ENCODE peak calls at places on chromosomes 6 and 20, in ten cellular contexts. One of them, this sample, is unnamed.
A peak's percentile ranks its signal among the peaks of the same experiment; 100 is the strongest.

GRCh38 chr6:68094070-68094469 is 541.0 kb upstream of the ADGRB3 start:
- DNase-seq in naive thymus-derived CD4-positive, alpha-beta T cell: no peak
- DNase-seq in fibroblast of lung: no peak
- DNase-seq in BJ: no peak
- DNase-seq in GM23248: no peak
- DNase-seq in ovary: no peak
- DNase-seq in GM12878: peak; percentile 45
- DNase-seq in neuronal stem cell: no peak
- DNase-seq in vagina: no peak
- DNase-seq in tibial artery: no peak
- DNase-seq in this sample: no peak

GRCh38 chr20:64131406-64131805 is 24.0 kb upstream of the NPBWR2 start:
- DNase-seq in naive thymus-derived CD4-positive, alpha-beta T cell: no peak
- DNase-seq in fibroblast of lung: no peak
- DNase-seq in BJ: no peak
- DNase-seq in GM23248: peak; percentile 27
- DNase-seq in ovary: no peak
- DNase-seq in GM12878: no peak
- DNase-seq in neuronal stem cell: no peak
- DNase-seq in vagina: no peak
- DNase-seq in tibial artery: peak; percentile 10
- DNase-seq in this sample: no peak

GRCh38 chr6:137927777-137928218 is 60.7 kb downstream of the TNFAIP3 start:
- DNase-seq in naive thymus-derived CD4-positive, alpha-beta T cell: peak; percentile 65
- DNase-seq in fibroblast of lung: peak; percentile 60
- DNase-seq in BJ: no peak
- DNase-seq in GM23248: no peak
- DNase-seq in ovary: no peak
- DNase-seq in GM12878: peak; percentile 99
- DNase-seq in neuronal stem cell: no peak
- DNase-seq in vagina: no peak
- DNase-seq in tibial artery: no peak
- DNase-seq in this sample: no peak

GRCh38 chr6:44649365-44650025 is 262.0 kb downstream of the CDC5L start:
- DNase-seq in naive thymus-derived CD4-positive, alpha-beta T cell: no peak
- DNase-seq in fibroblast of lung: peak; percentile 84
- DNase-seq in BJ: no peak
- DNase-seq in GM23248: peak; percentile 76
- DNase-seq in ovary: no peak
- DNase-seq in GM12878: no peak
- DNase-seq in neuronal stem cell: no peak
- DNase-seq in vagina: no peak
- DNase-seq in tibial artery: no peak
- DNase-seq in this sample: no peak

GRCh38 chr6:122042851-122043250 is 356.6 kb upstream of the HSF2 start:
- DNase-seq in naive thymus-derived CD4-positive, alpha-beta T cell: no peak
- DNase-seq in fibroblast of lung: peak; percentile 39
- DNase-seq in BJ: no peak
- DNase-seq in GM23248: peak; percentile 31
- DNase-seq in ovary: peak; percentile 48
- DNase-seq in GM12878: no peak
- DNase-seq in neuronal stem cell: no peak
- DNase-seq in vagina: no peak
- DNase-seq in tibial artery: no peak
- DNase-seq in this sample: no peak

GRCh38 chr6:170052991-170053821 is 237.7 kb downstream of the DLL1 start:
- DNase-seq in naive thymus-derived CD4-positive, alpha-beta T cell: no peak
- DNase-seq in fibroblast of lung: no peak
- DNase-seq in BJ: no peak
- DNase-seq in GM23248: no peak
- DNase-seq in ovary: peak; percentile 14
- DNase-seq in GM12878: no peak
- DNase-seq in neuronal stem cell: no peak
- DNase-seq in vagina: no peak
- DNase-seq in tibial artery: peak; percentile 39
- DNase-seq in this sample: no peak

GRCh38 chr6:159075506-159076100 is 30.8 kb upstream of the TAGAP start:
- DNase-seq in naive thymus-derived CD4-positive, alpha-beta T cell: no peak
- DNase-seq in fibroblast of lung: no peak
- DNase-seq in BJ: no peak
- DNase-seq in GM23248: no peak
- DNase-seq in ovary: no peak
- DNase-seq in GM12878: no peak
- DNase-seq in neuronal stem cell: no peak
- DNase-seq in vagina: no peak
- DNase-seq in tibial artery: no peak
- DNase-seq in this sample: no peak

GRCh38 chr20:63553251-63553932 is 567 bp upstream of the FNDC11 start:
- DNase-seq in naive thymus-derived CD4-positive, alpha-beta T cell: peak; percentile 88
- DNase-seq in fibroblast of lung: peak; percentile 56
- DNase-seq in BJ: no peak
- DNase-seq in GM23248: peak; percentile 88
- DNase-seq in ovary: peak; percentile 85
- DNase-seq in GM12878: peak; percentile 35
- DNase-seq in neuronal stem cell: peak; percentile 92
- DNase-seq in vagina: no peak
- DNase-seq in tibial artery: peak; percentile 85
- DNase-seq in this sample: peak; percentile 80

GRCh38 chr6:149138093-149138492 is 179.4 kb upstream of the TAB2 start:
- DNase-seq in naive thymus-derived CD4-positive, alpha-beta T cell: no peak
- DNase-seq in fibroblast of lung: no peak
- DNase-seq in BJ: no peak
- DNase-seq in GM23248: no peak
- DNase-seq in ovary: no peak
- DNase-seq in GM12878: no peak
- DNase-seq in neuronal stem cell: no peak
- DNase-seq in vagina: no peak
- DNase-seq in tibial artery: no peak
- DNase-seq in this sample: no peak

GRCh38 chr20:38110525-38111178 is 54.4 kb downstream of the TGM2 start:
- DNase-seq in naive thymus-derived CD4-positive, alpha-beta T cell: no peak
- DNase-seq in fibroblast of lung: no peak
- DNase-seq in BJ: no peak
- DNase-seq in GM23248: no peak
- DNase-seq in ovary: no peak
- DNase-seq in GM12878: no peak
- DNase-seq in neuronal stem cell: no peak
- DNase-seq in vagina: no peak
- DNase-seq in tibial artery: no peak
- DNase-seq in this sample: peak; percentile 55

GRCh38 chr6:141105481-141105880 is 1027.2 kb upstream of the GJE1 start:
- DNase-seq in naive thymus-derived CD4-positive, alpha-beta T cell: no peak
- DNase-seq in fibroblast of lung: peak; percentile 96
- DNase-seq in BJ: no peak
- DNase-seq in GM23248: peak; percentile 27
- DNase-seq in ovary: no peak
- DNase-seq in GM12878: no peak
- DNase-seq in neuronal stem cell: peak; percentile 89
- DNase-seq in vagina: no peak
- DNase-seq in tibial artery: no peak
- DNase-seq in this sample: no peak

GRCh38 chr6:114576330-114576729 is 233.5 kb upstream of the HS3ST5 start:
- DNase-seq in naive thymus-derived CD4-positive, alpha-beta T cell: no peak
- DNase-seq in fibroblast of lung: no peak
- DNase-seq in BJ: no peak
- DNase-seq in GM23248: no peak
- DNase-seq in ovary: no peak
- DNase-seq in GM12878: no peak
- DNase-seq in neuronal stem cell: no peak
- DNase-seq in vagina: no peak
- DNase-seq in tibial artery: no peak
- DNase-seq in this sample: no peak

GRCh38 chr6:167956983-167957492 is 40.4 kb upstream of the KIF25 start:
- DNase-seq in naive thymus-derived CD4-positive, alpha-beta T cell: no peak
- DNase-seq in fibroblast of lung: peak; percentile 25
- DNase-seq in BJ: no peak
- DNase-seq in GM23248: peak; percentile 4
- DNase-seq in ovary: no peak
- DNase-seq in GM12878: no peak
- DNase-seq in neuronal stem cell: no peak
- DNase-seq in vagina: no peak
- DNase-seq in tibial artery: no peak
- DNase-seq in this sample: no peak

GRCh38 chr6:124928831-124929230 is 33.4 kb upstream of the RNF217 start:
- DNase-seq in naive thymus-derived CD4-positive, alpha-beta T cell: no peak
- DNase-seq in fibroblast of lung: peak; percentile 70
- DNase-seq in BJ: no peak
- DNase-seq in GM23248: no peak
- DNase-seq in ovary: no peak
- DNase-seq in GM12878: no peak
- DNase-seq in neuronal stem cell: no peak
- DNase-seq in vagina: no peak
- DNase-seq in tibial artery: no peak
- DNase-seq in this sample: no peak
- H3K4me3 ChIP-seq in naive thymus-derived CD4-positive, alpha-beta T cell: no peak overlapping the region
- H3K4me3 ChIP-seq in fibroblast of lung: no peak overlapping the region
- H3K4me3 ChIP-seq in BJ: no peak overlapping the region
- H3K4me3 ChIP-seq in GM23248: no peak overlapping the region
- H3K4me3 ChIP-seq in ovary: no peak overlapping the region
- H3K4me3 ChIP-seq in GM12878: no peak overlapping the region
- H3K4me3 ChIP-seq in neuronal stem cell: no peak overlapping the region
- H3K4me3 ChIP-seq in vagina: no peak overlapping the region
- H3K4me3 ChIP-seq in tibial artery: no peak overlapping the region
- H3K4me3 ChIP-seq in this sample: no peak overlapping the region

GRCh38 chr20:25481235-25481917 is 73.9 kb downstream of the GINS1 start:
- DNase-seq in naive thymus-derived CD4-positive, alpha-beta T cell: no peak
- DNase-seq in fibroblast of lung: no peak
- DNase-seq in BJ: no peak
- DNase-seq in GM23248: no peak
- DNase-seq in ovary: peak; percentile 13
- DNase-seq in GM12878: no peak
- DNase-seq in neuronal stem cell: no peak
- DNase-seq in vagina: no peak
- DNase-seq in tibial artery: no peak
- DNase-seq in this sample: no peak

GRCh38 chr20:25480797-25481196 is 73.3 kb downstream of the GINS1 start:
- DNase-seq in naive thymus-derived CD4-positive, alpha-beta T cell: no peak
- DNase-seq in fibroblast of lung: no peak
- DNase-seq in BJ: no peak
- DNase-seq in GM23248: no peak
- DNase-seq in ovary: peak; percentile 12
- DNase-seq in GM12878: no peak
- DNase-seq in neuronal stem cell: no peak
- DNase-seq in vagina: no peak
- DNase-seq in tibial artery: no peak
- DNase-seq in this sample: no peak

GRCh38 chr20:25478889-25479568 is 71.6 kb downstream of the GINS1 start:
- DNase-seq in naive thymus-derived CD4-positive, alpha-beta T cell: no peak
- DNase-seq in fibroblast of lung: no peak
- DNase-seq in BJ: no peak
- DNase-seq in GM23248: no peak
- DNase-seq in ovary: peak; percentile 9
- DNase-seq in GM12878: no peak
- DNase-seq in neuronal stem cell: no peak
- DNase-seq in vagina: no peak
- DNase-seq in tibial artery: no peak
- DNase-seq in this sample: no peak

GRCh38 chr20:25480156-25480555 is 72.7 kb downstream of the GINS1 start:
- DNase-seq in naive thymus-derived CD4-positive, alpha-beta T cell: no peak
- DNase-seq in fibroblast of lung: no peak
- DNase-seq in BJ: no peak
- DNase-seq in GM23248: no peak
- DNase-seq in ovary: no peak
- DNase-seq in GM12878: no peak
- DNase-seq in neuronal stem cell: no peak
- DNase-seq in vagina: no peak
- DNase-seq in tibial artery: no peak
- DNase-seq in this sample: no peak

DNA sequence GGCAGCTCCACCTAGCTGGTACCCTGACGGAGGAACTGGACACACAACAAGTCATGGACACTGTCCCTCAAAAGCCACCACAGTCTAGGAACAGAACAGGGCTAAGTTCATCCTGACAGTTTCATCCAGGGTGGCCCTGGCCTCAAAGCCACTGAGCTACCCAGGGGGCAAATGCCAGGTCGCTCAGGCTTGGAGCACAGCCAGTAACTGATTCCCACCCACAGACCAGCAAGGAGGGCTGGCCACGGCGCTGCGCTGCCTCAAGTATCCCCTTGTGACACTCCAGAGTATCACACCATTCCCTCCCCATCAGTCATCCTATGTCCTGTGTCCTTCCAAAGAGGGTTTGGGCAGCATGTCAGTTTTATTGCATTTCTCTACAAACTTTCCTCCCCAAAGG is 72.2 kb downstream of the GINS1 start:
- DNase-seq in naive thymus-derived CD4-positive, alpha-beta T cell: no peak
- DNase-seq in fibroblast of lung: no peak
- DNase-seq in BJ: no peak
- DNase-seq in GM23248: no peak
- DNase-seq in ovary: peak; percentile 17
- DNase-seq in GM12878: no peak
- DNase-seq in neuronal stem cell: no peak
- DNase-seq in vagina: no peak
- DNase-seq in tibial artery: no peak
- DNase-seq in this sample: no peak
- H3K36me3 ChIP-seq in naive thymus-derived CD4-positive, alpha-beta T cell: no peaks in the 10 kb centered on the region
- H3K36me3 ChIP-seq in fibroblast of lung: peaks cover 3% of the 10 kb centered on the region
- H3K36me3 ChIP-seq in BJ: peaks cover 18% of the 10 kb centered on the region
- H3K36me3 ChIP-seq in GM23248: no peaks in the 10 kb centered on the region
- H3K36me3 ChIP-seq in ovary: no peaks in the 10 kb centered on the region
- H3K36me3 ChIP-seq in GM12878: no peaks in the 10 kb centered on the region
- H3K36me3 ChIP-seq in neuronal stem cell: peaks cover 89% of the 10 kb centered on the region
- H3K36me3 ChIP-seq in vagina: peaks cover 9% of the 10 kb centered on the region
- H3K36me3 ChIP-seq in tibial artery: peaks cover 67% of the 10 kb centered on the region
- H3K36me3 ChIP-seq in this sample: peaks cover 3% of the 10 kb centered on the region

GRCh38 chr20:44208770-44209169 is 1.8 kb downstream of the OSER1 start:
- DNase-seq in naive thymus-derived CD4-positive, alpha-beta T cell: no peak
- DNase-seq in fibroblast of lung: peak; percentile 46
- DNase-seq in BJ: no peak
- DNase-seq in GM23248: peak; percentile 61
- DNase-seq in ovary: no peak
- DNase-seq in GM12878: no peak
- DNase-seq in neuronal stem cell: no peak
- DNase-seq in vagina: no peak
- DNase-seq in tibial artery: no peak
- DNase-seq in this sample: no peak
- H3K4me3 ChIP-seq in naive thymus-derived CD4-positive, alpha-beta T cell: no peak overlapping the region
- H3K4me3 ChIP-seq in fibroblast of lung: peak overlapping the region; percentile 86
- H3K4me3 ChIP-seq in BJ: peak overlapping the region; percentile 86
- H3K4me3 ChIP-seq in GM23248: peak overlapping the region; percentile 97
- H3K4me3 ChIP-seq in ovary: peak overlapping the region; percentile 70
- H3K4me3 ChIP-seq in GM12878: peak overlapping the region; percentile 98
- H3K4me3 ChIP-seq in neuronal stem cell: peak overlapping the region; percentile 76
- H3K4me3 ChIP-seq in vagina: peak overlapping the region; percentile 69
- H3K4me3 ChIP-seq in tibial artery: peak overlapping the region; percentile 78
- H3K4me3 ChIP-seq in this sample: peak overlapping the region; percentile 97

DNA sequence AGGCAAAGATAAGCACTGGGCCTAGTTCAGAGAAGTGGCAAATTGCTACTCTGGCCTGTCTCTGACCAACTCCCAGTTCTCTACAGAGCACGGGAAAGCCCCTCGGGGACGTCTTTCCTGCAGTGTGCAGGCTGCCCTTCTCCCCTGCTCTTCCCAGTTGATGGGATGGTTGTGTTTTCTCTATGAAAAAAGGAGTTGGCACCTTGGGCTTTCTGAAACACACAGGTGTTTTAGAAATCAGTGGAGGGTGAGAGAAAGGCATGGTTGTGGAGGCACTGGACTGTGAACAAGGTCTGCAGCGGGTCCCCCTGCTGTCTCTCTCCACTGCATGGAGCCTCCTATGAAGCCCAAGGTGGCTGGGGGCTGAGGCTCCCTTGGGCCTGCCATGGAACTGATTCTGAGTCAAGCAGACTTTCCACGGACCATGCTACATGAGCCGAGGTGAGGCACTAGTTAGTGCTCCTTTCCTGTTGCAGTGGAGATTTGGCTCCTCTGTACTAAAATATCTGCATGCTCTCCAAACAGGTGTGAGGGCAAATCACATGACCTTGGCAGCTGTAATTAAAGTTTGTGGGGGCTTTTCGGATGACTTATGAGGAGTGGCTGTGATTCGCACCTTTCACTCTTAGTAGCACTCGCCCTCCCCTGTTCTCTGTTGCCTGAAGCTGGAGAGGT is 16.3 kb downstream of the GTSF1L start:
- DNase-seq in naive thymus-derived CD4-positive, alpha-beta T cell: no peak
- DNase-seq in fibroblast of lung: no peak
- DNase-seq in BJ: no peak
- DNase-seq in GM23248: no peak
- DNase-seq in ovary: no peak
- DNase-seq in GM12878: peak; percentile 59
- DNase-seq in neuronal stem cell: no peak
- DNase-seq in vagina: no peak
- DNase-seq in tibial artery: no peak
- DNase-seq in this sample: no peak
- H3K36me3 ChIP-seq in naive thymus-derived CD4-positive, alpha-beta T cell: no peaks in the 10 kb centered on the region
- H3K36me3 ChIP-seq in fibroblast of lung: no peaks in the 10 kb centered on the region
- H3K36me3 ChIP-seq in BJ: no peaks in the 10 kb centered on the region
- H3K36me3 ChIP-seq in GM23248: no peaks in the 10 kb centered on the region
- H3K36me3 ChIP-seq in ovary: no peaks in the 10 kb centered on the region
- H3K36me3 ChIP-seq in GM12878: peaks cover 37% of the 10 kb centered on the region
- H3K36me3 ChIP-seq in neuronal stem cell: peaks cover 88% of the 10 kb centered on the region
- H3K36me3 ChIP-seq in vagina: no peaks in the 10 kb centered on the region
- H3K36me3 ChIP-seq in tibial artery: no peaks in the 10 kb centered on the region
- H3K36me3 ChIP-seq in this sample: no peaks in the 10 kb centered on the region